ENCODE peak calls at places on chromosome 13, in five cellular contexts. L, A, U, C and G are unnamed samples.

GRCh38 chr13:67228909-67229308 is 1.2 kb downstream of the PCDH9 start:
- DNase-seq in C (peak; percentile 6), L (no peak), U (no peak), A (no peak), G (no peak)

GRCh38 chr13:29545988-29546387 is 49.5 kb downstream of the SLC7A1 start:
- DNase-seq in C (no peak), U (no peak), L (no peak), A (no peak), G (no peak)

GRCh38 chr13:95896302-95896701 is 156.9 kb downstream of the UGGT2 start:
- DNase-seq in U (no peak), L (no peak), A (no peak), C (peak; percentile 48), G (no peak)

GRCh38 chr13:45198041-45198440 is 2.8 kb downstream of the KCTD4 start:
- DNase-seq in A (no peak), L (no peak), U (no peak), C (peak; percentile 46), G (no peak)

GRCh38 chr13:110257408-110257807 is 49.5 kb downstream of the COL4A1 start:
- DNase-seq in C (no peak), L (no peak), A (no peak), U (no peak), G (no peak)

GRCh38 chr13:113535381-113535781 is 44.9 kb upstream of the DCUN1D2 start:
- DNase-seq in A (no peak), C (no peak), U (no peak), L (no peak), G (no peak)

GRCh38 chr13:95624020-95624419 is 20.5 kb downstream of the DZIP1 start:
- DNase-seq in C (peak; percentile 31), L (peak; percentile 16), A (no peak), U (no peak), G (no peak)

GRCh38 chr13:95643814-95644598 is 500 bp downstream of the DZIP1 start:
- DNase-seq in L (peak; percentile 22), C (peak; percentile 37), U (no peak), A (no peak), G (no peak)

DNA sequence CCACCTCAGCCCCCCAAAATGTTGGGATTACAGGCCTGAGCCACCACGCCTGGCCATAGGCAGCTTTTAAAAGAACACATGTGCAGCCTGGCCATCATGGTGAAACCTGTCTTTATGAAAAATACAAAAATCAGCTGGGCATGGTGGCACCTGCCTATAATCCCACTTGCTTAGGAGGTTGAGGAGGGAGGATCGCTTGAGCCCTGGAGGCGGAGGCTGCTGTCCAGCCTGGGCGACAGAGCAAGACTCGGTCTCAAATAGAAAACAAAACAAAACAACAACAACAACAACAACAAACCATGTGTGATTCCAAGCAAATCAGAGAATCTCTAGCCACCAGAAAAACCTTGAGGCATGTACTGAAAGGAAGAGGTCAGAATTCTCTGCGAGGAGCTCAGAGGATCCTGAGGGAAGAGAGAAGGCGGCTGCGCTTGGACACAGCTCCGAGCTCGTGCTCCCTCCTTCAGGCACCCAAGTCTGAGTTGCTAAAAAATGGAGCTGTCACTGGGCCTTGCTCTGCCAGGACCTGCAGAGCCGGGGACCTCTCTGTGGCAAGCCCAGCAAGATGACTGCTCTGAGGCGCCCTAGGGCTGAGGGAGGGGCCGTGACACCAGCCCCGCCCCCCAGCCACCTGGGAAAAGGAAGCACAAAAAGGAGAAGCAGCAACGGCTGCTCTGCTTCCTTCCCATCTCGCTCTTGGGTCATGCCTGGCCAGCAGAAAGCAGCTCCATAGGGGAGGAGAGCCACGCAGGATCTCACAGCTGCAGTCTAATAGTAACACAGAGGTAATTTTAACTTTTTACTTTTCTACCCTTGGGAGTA is at the start of gene ARL11:
- DNase-seq in U (no peak), L (no peak), C (no peak), A (no peak), G (no peak)
- H3K4me3 ChIP-seq in U (no peak within 1 kb of the TSS), L (no peak within 1 kb of the TSS), C (no peak within 1 kb of the TSS), A (no peak within 1 kb of the TSS), G (no peak within 1 kb of the TSS)

DNA sequence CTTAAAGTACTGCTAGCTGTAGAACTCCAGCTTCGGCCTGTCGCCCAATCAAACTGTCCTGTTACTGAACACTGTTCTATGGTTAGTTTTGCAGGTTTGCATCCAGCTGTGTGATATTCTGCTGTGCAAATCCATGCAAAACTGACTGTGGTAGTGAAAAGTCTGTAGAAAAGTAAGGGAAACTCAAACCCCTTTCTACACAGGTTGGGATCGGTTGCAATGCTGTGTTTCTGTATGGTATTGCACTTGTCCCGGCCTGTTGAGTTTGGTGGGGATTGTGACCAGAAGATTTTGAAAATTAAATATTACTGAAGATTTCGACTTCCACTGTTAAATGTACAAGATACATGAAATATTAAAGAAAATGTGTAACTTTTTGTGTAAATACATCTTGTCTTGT is 3.6 kb downstream of the MIR17HG start:
- DNase-seq in U (no peak), C (no peak), A (no peak), L (no peak), G (no peak)
- H3K4me3 ChIP-seq in U (no peak overlapping the region), C (peak overlapping the region; percentile 80), A (no peak overlapping the region), L (no peak overlapping the region), G (peak overlapping the region; percentile 71)

DNA sequence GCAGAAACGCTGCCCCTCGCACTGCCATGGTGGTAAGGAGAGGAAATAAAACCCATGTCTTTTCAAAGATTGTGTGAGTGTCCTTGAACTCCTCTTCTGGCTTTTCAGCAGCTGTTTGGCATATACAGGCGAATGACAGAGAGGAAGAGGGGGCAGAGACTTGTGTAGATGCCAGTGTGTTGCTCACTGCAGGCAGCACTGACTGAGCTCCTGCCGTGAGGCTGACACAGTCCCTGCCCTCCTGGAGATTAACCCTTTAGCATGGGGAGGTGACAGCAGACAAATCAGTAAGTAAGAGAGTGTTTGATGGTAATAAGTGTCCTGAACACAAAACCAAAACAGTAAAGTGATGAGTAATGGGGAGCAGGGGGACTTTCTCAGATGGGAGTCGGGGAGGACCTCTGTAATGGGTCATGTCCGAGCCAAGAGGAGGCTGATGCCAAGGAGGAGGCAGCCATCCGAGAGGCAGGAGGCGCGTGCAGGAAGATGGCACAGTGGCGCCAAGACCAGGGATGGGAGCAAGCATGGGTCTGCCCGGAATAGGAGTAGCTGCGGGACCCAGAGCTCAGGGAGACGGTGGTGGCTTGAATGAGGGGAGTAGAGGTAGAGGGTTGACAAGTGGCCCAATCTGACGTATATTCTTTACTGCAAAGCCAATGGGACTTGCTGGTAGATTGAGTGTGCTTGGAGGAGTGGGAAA is 182.2 kb downstream of the FOXO1 start:
- DNase-seq in C (no peak), A (no peak), L (no peak), U (no peak), G (no peak)
- H3K4me3 ChIP-seq in C (no peak overlapping the region), A (no peak overlapping the region), L (no peak overlapping the region), U (no peak overlapping the region), G (no peak overlapping the region)

GRCh38 chr13:25874907-25875306 is 176.9 kb downstream of the SHISA2 start:
- DNase-seq in L (no peak), C (no peak), A (no peak), U (no peak), G (no peak)

GRCh38 chr13:25871389-25872125 is 180.3 kb downstream of the SHISA2 start:
- DNase-seq in L (no peak), U (no peak), C (no peak), A (no peak), G (no peak)

GRCh38 chr13:25876256-25876655 is 175.6 kb downstream of the SHISA2 start:
- DNase-seq in A (no peak), L (no peak), U (no peak), C (no peak), G (no peak)

GRCh38 chr13:25872871-25873607 is 178.8 kb downstream of the SHISA2 start:
- DNase-seq in A (no peak), U (no peak), L (no peak), C (peak; percentile 37), G (no peak)

GRCh38 chr13:25874064-25874737 is 177.6 kb downstream of the SHISA2 start:
- DNase-seq in U (no peak), L (no peak), A (no peak), C (no peak), G (no peak)
- H3K4me3 ChIP-seq in U (no peak overlapping the region), L (no peak overlapping the region), A (no peak overlapping the region), C (no peak overlapping the region), G (no peak overlapping the region)

DNA sequence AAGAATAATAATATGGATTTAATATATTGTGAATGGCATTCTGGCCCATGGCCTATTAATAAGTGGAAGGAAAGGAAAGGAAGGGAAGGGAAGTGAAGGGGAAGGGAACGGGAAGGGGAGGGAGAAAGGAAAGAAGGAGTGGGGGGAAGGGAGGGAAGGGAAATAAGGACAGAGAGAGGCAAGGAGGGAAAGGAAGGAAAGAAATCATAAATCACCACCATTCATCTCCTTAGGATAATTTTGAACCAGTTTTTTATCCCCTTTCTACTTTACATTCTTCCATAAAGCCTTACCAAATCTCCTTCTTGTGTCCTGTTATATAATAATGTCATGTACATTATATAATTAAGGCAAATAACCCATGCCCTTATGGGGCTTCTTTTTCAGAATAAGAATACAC is 444.6 kb upstream of the GPC6 start:
- DNase-seq in A (no peak), C (no peak), L (no peak), U (no peak), G (no peak)
- H3K4me3 ChIP-seq in A (no peak overlapping the region), C (no peak overlapping the region), L (no peak overlapping the region), U (no peak overlapping the region), G (no peak overlapping the region)